ENCODE peak calls at places on chromosomes 1 and 21, in eight cellular contexts. B is Caco-2, A is lower lobe of right lung, T is astrocyte of the spinal cord, R is cardiac muscle cell, Z is tibial artery, H is astrocyte of the cerebellum, N is kidney. I is an unnamed sample.

GRCh38 chr1:226164154-226164553 is 22.4 kb downstream of the ACBD3 start:
- DNase-seq in N (no peak), B (no peak), T (no peak), R (no peak), Z (no peak), A (no peak), H (no peak), I (no peak)

GRCh38 chr1:67149179-67149770 is 14.5 kb upstream of the C1orf141 start:
- DNase-seq in T (peak; percentile 82), N (no peak), Z (peak; percentile 77), H (peak; percentile 79), A (no peak), B (peak; percentile 64), R (peak; percentile 92), I (peak; percentile 68)

GRCh38 chr1:24141311-24141997 is 1.5 kb downstream of the IL22RA1 start:
- DNase-seq in T (no peak), H (no peak), B (no peak), Z (no peak), N (no peak), A (no peak), R (no peak), I (peak; percentile 26)

GRCh38 chr1:7389786-7390603 is 381.1 kb upstream of the VAMP3 start:
- DNase-seq in A (no peak), B (no peak), T (no peak), Z (peak; percentile 56), R (no peak), H (no peak), N (peak; percentile 69), I (no peak)

GRCh38 chr1:221801773-221802516 is 60.1 kb upstream of the DUSP10 start:
- DNase-seq in A (no peak), R (no peak), Z (no peak), T (peak; percentile 77), N (no peak), B (no peak), H (peak; percentile 19), I (peak; percentile 53)

GRCh38 chr21:16794944-16795343 is 717.9 kb upstream of the CXADR start:
- DNase-seq in R (peak; percentile 83), T (peak; percentile 94), Z (no peak), H (peak; percentile 80), A (no peak), N (no peak), B (no peak), I (peak; percentile 95)

GRCh38 chr1:162168935-162169545 is 99.5 kb downstream of the NOS1AP start:
- DNase-seq in R (no peak), H (peak; percentile 56), N (no peak), T (peak; percentile 47), B (no peak), Z (no peak), A (no peak), I (peak; percentile 18)

GRCh38 chr1:109438798-109439297 is 12.6 kb upstream of the PSMA5 start:
- DNase-seq in N (no peak), Z (no peak), H (peak; percentile 60), T (peak; percentile 92), A (no peak), B (no peak), R (peak; percentile 73), I (peak; percentile 95)

GRCh38 chr21:15754640-15755039 is 24.9 kb downstream of the USP25 start:
- DNase-seq in N (no peak), H (no peak), Z (no peak), B (no peak), A (no peak), T (peak; percentile 65), R (peak; percentile 27), I (no peak)

GRCh38 chr1:161954466-161954865 is 69.2 kb downstream of the OLFML2B start:
- DNase-seq in Z (no peak), B (no peak), R (no peak), A (no peak), T (peak; percentile 30), H (no peak), N (no peak), I (peak; percentile 28)

GRCh38 chr1:234975122-234975940 is 153.3 kb downstream of the TOMM20 start:
- DNase-seq in R (peak; percentile 93), T (peak; percentile 96), H (peak; percentile 88), A (no peak), B (peak; percentile 91), Z (no peak), N (no peak), I (peak; percentile 88)

GRCh38 chr1:29779146-29779545 is 542.8 kb downstream of the PTPRU start:
- DNase-seq in B (no peak), N (no peak), R (no peak), A (no peak), H (no peak), Z (no peak), T (no peak), I (no peak)

GRCh38 chr1:243343970-243344749 is 88.3 kb downstream of the SDCCAG8 start:
- DNase-seq in R (peak; percentile 61), H (peak; percentile 19), N (no peak), T (peak; percentile 56), A (no peak), Z (no peak), B (peak; percentile 45), I (peak; percentile 46)

GRCh38 chr1:11045428-11046269 is 1.4 kb downstream of the MASP2 start:
- DNase-seq in B (peak; percentile 31), H (no peak), Z (no peak), R (no peak), N (peak; percentile 49), A (peak; percentile 32), T (no peak), I (no peak)

GRCh38 chr1:6638226-6638625 is 13.6 kb downstream of the THAP3 start:
- DNase-seq in B (no peak), T (peak; percentile 58), A (peak; percentile 62), R (peak; percentile 69), N (peak; percentile 87), H (peak; percentile 57), Z (peak; percentile 98), I (peak; percentile 15)

GRCh38 chr1:112026018-112026417 is 36.5 kb upstream of the KCND3 start:
- DNase-seq in B (no peak), T (peak; percentile 6), A (no peak), H (peak; percentile 31), Z (no peak), N (no peak), R (no peak), I (no peak)

GRCh38 chr1:28917757-28918118 is 3.4 kb downstream of the EPB41 start:
- DNase-seq in Z (no peak), T (no peak), H (no peak), R (no peak), B (no peak), A (no peak), N (no peak), I (no peak)

GRCh38 chr1:58477390-58477789 is 69.1 kb downstream of the OMA1 start:
- DNase-seq in T (no peak), H (no peak), Z (no peak), N (no peak), R (peak; percentile 10), B (no peak), A (no peak), I (no peak)

GRCh38 chr1:29601021-29601420 is 364.7 kb downstream of the PTPRU start:
- DNase-seq in R (no peak), A (no peak), B (no peak), T (no peak), H (no peak), N (no peak), Z (no peak), I (no peak)

GRCh38 chr1:152018537-152018936 is 18.3 kb downstream of the S100A11 start:
- DNase-seq in R (peak; percentile 25), Z (no peak), T (no peak), H (no peak), A (peak; percentile 52), B (no peak), N (no peak), I (no peak)

GRCh38 chr1:46196609-46197008 is 1.6 kb downstream of the POMGNT1 start:
- DNase-seq in T (no peak), R (no peak), H (no peak), A (no peak), Z (no peak), N (no peak), B (no peak), I (no peak)

GRCh38 chr1:46198026-46198826 is at the start of gene POMGNT1:
- DNase-seq in B (peak; percentile 78), H (no peak), N (peak; percentile 88), A (peak; percentile 74), R (peak; percentile 76), Z (peak; percentile 82), T (peak; percentile 47), I (peak; percentile 84)

GRCh38 chr1:46197551-46198025 is 646 bp downstream of the POMGNT1 start:
- DNase-seq in N (no peak), Z (no peak), T (no peak), B (no peak), A (no peak), H (no peak), R (no peak), I (peak; percentile 40)

GRCh38 chr1:46202975-46203737 is at the start of gene LURAP1:
- DNase-seq in N (peak; percentile 81), H (peak; percentile 40), A (peak; percentile 69), R (peak; percentile 74), B (peak; percentile 29), T (peak; percentile 79), Z (peak; percentile 84), I (peak; percentile 88)

GRCh38 chr1:46199233-46199749 is 1.1 kb upstream of the POMGNT1 start:
- DNase-seq in B (no peak), Z (no peak), R (no peak), T (no peak), H (no peak), N (no peak), A (no peak), I (no peak)
- H3K4me3 ChIP-seq in B (peak overlapping the region; percentile 95), Z (peak overlapping the region; percentile 89), R (no peak overlapping the region), T (no peak overlapping the region), H (no peak overlapping the region), N (peak overlapping the region; percentile 93), A (peak overlapping the region; percentile 93), I (no peak overlapping the region)

GRCh38 chr1:168234846-168235547 is 9.2 kb downstream of the SFT2D2 start:
- DNase-seq in B (peak; percentile 67), H (no peak), T (peak; percentile 24), N (no peak), R (peak; percentile 65), Z (no peak), A (no peak), I (peak; percentile 68)
- TF ChIP-seq CTCF in B (peak; percentile 65), H (peak; percentile 66), T (peak; percentile 74), N (peak; percentile 31), R (peak; percentile 73), Z (peak; percentile 33), A (peak; percentile 57), I (peak; percentile 69)

GRCh38 chr1:208242829-208243521 is 1.2 kb downstream of the PLXNA2 start:
- DNase-seq in Z (no peak), B (peak; percentile 42), R (no peak), H (no peak), N (no peak), T (no peak), A (no peak), I (no peak)
- H3K4me3 ChIP-seq in Z (peak overlapping the region; percentile 94), B (peak overlapping the region; percentile 60), R (peak overlapping the region; percentile 83), H (peak overlapping the region; percentile 62), N (peak overlapping the region; percentile 71), T (peak overlapping the region; percentile 77), A (peak overlapping the region; percentile 94), I (peak overlapping the region; percentile 76)

GRCh38 chr1:166875734-166876539 is at the start of gene TADA1:
- DNase-seq in R (peak; percentile 99), T (peak; percentile 98), B (peak; percentile 98), N (peak; percentile 99), A (peak; percentile 99), Z (peak; percentile 99), H (peak; percentile 95), I (peak; percentile 96)
- TF ChIP-seq CTCF in R (no peak), T (peak; percentile 2), B (no peak), N (no peak), A (peak; percentile 31), Z (no peak), H (no peak), I (no peak)

GRCh38 chr1:48216276-48216675 is 6.2 kb upstream of the SLC5A9 start:
- DNase-seq in B (no peak), N (no peak), A (no peak), T (no peak), Z (no peak), R (no peak), H (no peak), I (no peak)
- H3K4me3 ChIP-seq in B (no peak overlapping the region), N (no peak overlapping the region), A (no peak overlapping the region), T (no peak overlapping the region), Z (no peak overlapping the region), R (no peak overlapping the region), H (no peak overlapping the region), I (no peak overlapping the region)